ENCODE peak calls at places on chromosomes 13 and 19, in five cellular contexts. F, L, M, K and S are unnamed samples.

GRCh38 chr13:52862358-52863206 is 14.1 kb upstream of the PCDH8 start:
- DNase-seq in K (peak), L (no peak), M (peak), F (peak), S (peak)

GRCh38 chr19:39943586-39943985 is 9.2 kb upstream of the FCGBP start:
- DNase-seq in M (no peak), K (no peak), L (no peak), F (no peak), S (no peak)

GRCh38 chr13:110493161-110493593 is 68.3 kb downstream of the RAB20 start:
- DNase-seq in M (no peak), K (no peak), L (no peak), F (no peak), S (no peak)

GRCh38 chr19:41839211-41839610 is 5.3 kb downstream of the LYPD4 start:
- DNase-seq in F (no peak), M (no peak), L (no peak), K (no peak), S (no peak)

GRCh38 chr13:78520425-78520824 is 82.9 kb downstream of the POU4F1 start:
- DNase-seq in M (peak), L (no peak), K (no peak), F (no peak), S (no peak)

GRCh38 chr19:3725640-3726310 is 17.6 kb downstream of the TJP3 start:
- DNase-seq in M (no peak), L (no peak), F (no peak), K (peak), S (no peak)

GRCh38 chr13:32594339-32594738 is 8.1 kb downstream of the PDS5B start:
- DNase-seq in L (no peak), K (no peak), M (no peak), F (no peak), S (no peak)

GRCh38 chr19:35309481-35310279 is 17.7 kb downstream of the MAG start:
- DNase-seq in M (no peak), F (no peak), K (no peak), L (peak), S (no peak)

GRCh38 chr13:107373551-107373950 is 805.6 kb upstream of the ARGLU1 start:
- DNase-seq in K (no peak), F (peak), M (peak), L (no peak), S (peak)

GRCh38 chr13:97238883-97239282 is 16.8 kb downstream of the MBNL2 start:
- DNase-seq in L (no peak), F (no peak), M (no peak), K (no peak), S (no peak)

GRCh38 chr13:50365300-50365682 is 350.0 kb downstream of the KCNRG start:
- DNase-seq in L (no peak), K (no peak), M (no peak), F (no peak), S (peak)

GRCh38 chr13:45833663-45834062 is 17.9 kb downstream of the SIAH3 start:
- DNase-seq in F (no peak), L (peak), K (no peak), M (no peak), S (peak)

GRCh38 chr13:37886879-37887278 is 17.3 kb upstream of the TRPC4 start:
- DNase-seq in L (no peak), M (no peak), F (no peak), K (no peak), S (no peak)

GRCh38 chr19:13017306-13018036 is 22.2 kb downstream of the NFIX start:
- DNase-seq in F (no peak), M (no peak), L (no peak), K (no peak), S (no peak)

GRCh38 chr19:12065100-12065538 is 588 bp downstream of the ZNF844 start:
- DNase-seq in F (no peak), M (peak), L (peak), K (peak), S (peak)

GRCh38 chr13:30107536-30108136 is 199.7 kb downstream of the KATNAL1 start:
- DNase-seq in F (no peak), K (no peak), L (no peak), M (no peak), S (peak)

GRCh38 chr13:49443327-49443688 is 556 bp downstream of the CAB39L start:
- DNase-seq in K (no peak), L (no peak), M (peak), F (peak), S (peak)